ENCODE peak calls at places on chromosome 14, in seven cellular contexts. One of them, this sample, is unnamed.

GRCh38 chr14:21505009-21505553 is 6.1 kb downstream of the METTL3 start:
- DNase-seq in kidney glomerular epithelial cell: no peak
- DNase-seq in kidney epithelial cell: no peak
- DNase-seq in anterior cingulate cortex: no peak
- DNase-seq in GM12865: peak; percentile 58
- DNase-seq in HTR-8/SVneo: no peak
- DNase-seq in ELR: no peak
- DNase-seq in this sample: no peak

GRCh38 chr14:63752449-63753169 is 24.7 kb upstream of the SGPP1 start:
- DNase-seq in anterior cingulate cortex: no peak
- DNase-seq in GM12865: no peak
- DNase-seq in kidney glomerular epithelial cell: peak; percentile 30
- DNase-seq in kidney epithelial cell: no peak
- DNase-seq in ELR: peak; percentile 86
- DNase-seq in HTR-8/SVneo: peak; percentile 90
- DNase-seq in this sample: peak; percentile 79

GRCh38 chr14:70677324-70677723 is 35.6 kb downstream of the TTC9 start:
- DNase-seq in kidney glomerular epithelial cell: no peak
- DNase-seq in HTR-8/SVneo: no peak
- DNase-seq in anterior cingulate cortex: no peak
- DNase-seq in GM12865: no peak
- DNase-seq in kidney epithelial cell: no peak
- DNase-seq in ELR: no peak
- DNase-seq in this sample: no peak

GRCh38 chr14:64563696-64564095 is 13.9 kb downstream of the PPP1R36 start:
- DNase-seq in kidney glomerular epithelial cell: no peak
- DNase-seq in HTR-8/SVneo: no peak
- DNase-seq in GM12865: no peak
- DNase-seq in kidney epithelial cell: no peak
- DNase-seq in ELR: no peak
- DNase-seq in anterior cingulate cortex: no peak
- DNase-seq in this sample: no peak

GRCh38 chr14:69879175-69880047 is at the start of gene SMOC1:
- DNase-seq in anterior cingulate cortex: peak; percentile 16
- DNase-seq in ELR: no peak
- DNase-seq in kidney glomerular epithelial cell: no peak
- DNase-seq in GM12865: peak; percentile 57
- DNase-seq in HTR-8/SVneo: peak; percentile 100
- DNase-seq in kidney epithelial cell: no peak
- DNase-seq in this sample: peak; percentile 16

GRCh38 chr14:102288139-102288538 is 16.8 kb downstream of the MOK start:
- DNase-seq in anterior cingulate cortex: no peak
- DNase-seq in ELR: no peak
- DNase-seq in GM12865: no peak
- DNase-seq in HTR-8/SVneo: no peak
- DNase-seq in kidney epithelial cell: no peak
- DNase-seq in kidney glomerular epithelial cell: no peak
- DNase-seq in this sample: no peak

GRCh38 chr14:72961579-72962335 is 35.5 kb downstream of the DCAF4 start:
- DNase-seq in GM12865: no peak
- DNase-seq in HTR-8/SVneo: peak; percentile 51
- DNase-seq in anterior cingulate cortex: no peak
- DNase-seq in kidney glomerular epithelial cell: peak; percentile 27
- DNase-seq in kidney epithelial cell: peak; percentile 60
- DNase-seq in ELR: peak; percentile 75
- DNase-seq in this sample: peak; percentile 28

GRCh38 chr14:82626156-82627055 is 1092.8 kb upstream of the SEL1L start:
- DNase-seq in ELR: no peak
- DNase-seq in GM12865: no peak
- DNase-seq in kidney epithelial cell: no peak
- DNase-seq in HTR-8/SVneo: no peak
- DNase-seq in kidney glomerular epithelial cell: no peak
- DNase-seq in anterior cingulate cortex: no peak
- DNase-seq in this sample: no peak

GRCh38 chr14:105745433-105746123 is 219.2 kb downstream of the TMEM121 start:
- DNase-seq in anterior cingulate cortex: no peak
- DNase-seq in GM12865: no peak
- DNase-seq in kidney glomerular epithelial cell: no peak
- DNase-seq in ELR: no peak
- DNase-seq in HTR-8/SVneo: no peak
- DNase-seq in kidney epithelial cell: no peak
- DNase-seq in this sample: no peak

GRCh38 chr14:65098586-65098985 is 3.7 kb downstream of the MAX start:
- DNase-seq in HTR-8/SVneo: no peak
- DNase-seq in anterior cingulate cortex: no peak
- DNase-seq in kidney glomerular epithelial cell: peak; percentile 13
- DNase-seq in GM12865: peak; percentile 55
- DNase-seq in ELR: peak; percentile 28
- DNase-seq in kidney epithelial cell: no peak
- DNase-seq in this sample: peak; percentile 41

GRCh38 chr14:56487090-56487667 is 92.4 kb upstream of the TMEM260 start:
- DNase-seq in ELR: peak; percentile 36
- DNase-seq in kidney epithelial cell: no peak
- DNase-seq in kidney glomerular epithelial cell: peak; percentile 3
- DNase-seq in HTR-8/SVneo: peak; percentile 41
- DNase-seq in anterior cingulate cortex: no peak
- DNase-seq in GM12865: no peak
- DNase-seq in this sample: peak; percentile 59

GRCh38 chr14:29558516-29558915 is 369.1 kb downstream of the PRKD1 start:
- DNase-seq in HTR-8/SVneo: no peak
- DNase-seq in ELR: no peak
- DNase-seq in anterior cingulate cortex: no peak
- DNase-seq in kidney epithelial cell: no peak
- DNase-seq in kidney glomerular epithelial cell: no peak
- DNase-seq in GM12865: no peak
- DNase-seq in this sample: peak; percentile 29

This sample was measured in cardiac fibroblast.